ENCODE peak calls at places on chromosomes 2 and 18, in seven cellular contexts. H is GM23338, V is HCT116, L is neural progenitor cell, D is hepatocyte, N is MM.1S, I is PC-3. Z is an unnamed sample.

GRCh38 chr2:223093436-223093839 is 41.4 kb downstream of the KCNE4 start:
- DNase-seq in L (no peak), I (peak; percentile 21), V (no peak), N (no peak), D (no peak), H (no peak), Z (peak; percentile 81)

GRCh38 chr2:152542995-152543481 is 174.2 kb downstream of the PRPF40A start:
- DNase-seq in H (peak; percentile 54), D (peak; percentile 75), V (peak; percentile 41), N (no peak), I (peak; percentile 95), L (peak; percentile 77), Z (peak; percentile 93)

GRCh38 chr2:132876745-132877391 is 206.9 kb upstream of the LYPD1 start:
- DNase-seq in H (no peak), V (no peak), L (no peak), I (peak; percentile 42), D (no peak), N (no peak), Z (no peak)

GRCh38 chr2:151030663-151031230 is 230.9 kb downstream of the RBM43 start:
- DNase-seq in D (no peak), I (no peak), H (peak; percentile 54), L (no peak), V (no peak), N (no peak), Z (no peak)

GRCh38 chr18:71998547-71998946 is 545.6 kb downstream of the CBLN2 start:
- DNase-seq in V (no peak), L (no peak), I (no peak), D (peak; percentile 42), H (no peak), N (no peak), Z (no peak)

GRCh38 chr2:170461875-170462274 is 253.3 kb upstream of the SP5 start:
- DNase-seq in N (no peak), L (peak; percentile 20), I (no peak), D (no peak), H (peak; percentile 52), V (no peak), Z (no peak)

GRCh38 chr2:209091026-209091425 is 332.8 kb upstream of the MAP2 start:
- DNase-seq in D (no peak), I (no peak), L (no peak), H (no peak), N (no peak), V (no peak), Z (no peak)

GRCh38 chr2:19478441-19478840 is 120.0 kb upstream of the OSR1 start:
- DNase-seq in N (no peak), D (no peak), L (no peak), I (peak; percentile 52), V (no peak), H (no peak), Z (peak; percentile 31)

GRCh38 chr2:169069341-169069740 is at the start of gene DHRS9:
- DNase-seq in D (peak; percentile 50), N (no peak), L (no peak), I (peak; percentile 97), V (peak; percentile 79), H (no peak), Z (peak; percentile 74)

GRCh38 chr2:101064868-101065549 is 62.9 kb downstream of the RPL31 start:
- DNase-seq in H (no peak), L (no peak), I (peak; percentile 91), N (no peak), V (peak; percentile 57), D (peak; percentile 20), Z (peak; percentile 83)

GRCh38 chr2:236986524-236987330 is 99.0 kb upstream of the COPS8 start:
- DNase-seq in H (no peak), L (no peak), V (no peak), D (no peak), I (peak; percentile 27), N (no peak), Z (no peak)

GRCh38 chr2:56770490-56770889 is 586.7 kb downstream of the CCDC85A start:
- DNase-seq in L (no peak), I (peak; percentile 40), V (no peak), N (no peak), D (no peak), H (no peak), Z (peak; percentile 64)

GRCh38 chr2:31251851-31252250 is 17.9 kb downstream of the EHD3 start:
- DNase-seq in D (no peak), V (no peak), N (no peak), H (no peak), I (no peak), L (no peak), Z (no peak)

GRCh38 chr2:18545384-18545783 is 15.1 kb downstream of the RDH14 start:
- DNase-seq in H (no peak), D (no peak), I (peak; percentile 89), N (no peak), V (no peak), L (no peak), Z (peak; percentile 80)

GRCh38 chr2:121470917-121471316 is 59.8 kb upstream of the RNU4ATAC start:
- DNase-seq in H (no peak), L (no peak), D (no peak), N (no peak), V (no peak), I (no peak), Z (no peak)

DNA sequence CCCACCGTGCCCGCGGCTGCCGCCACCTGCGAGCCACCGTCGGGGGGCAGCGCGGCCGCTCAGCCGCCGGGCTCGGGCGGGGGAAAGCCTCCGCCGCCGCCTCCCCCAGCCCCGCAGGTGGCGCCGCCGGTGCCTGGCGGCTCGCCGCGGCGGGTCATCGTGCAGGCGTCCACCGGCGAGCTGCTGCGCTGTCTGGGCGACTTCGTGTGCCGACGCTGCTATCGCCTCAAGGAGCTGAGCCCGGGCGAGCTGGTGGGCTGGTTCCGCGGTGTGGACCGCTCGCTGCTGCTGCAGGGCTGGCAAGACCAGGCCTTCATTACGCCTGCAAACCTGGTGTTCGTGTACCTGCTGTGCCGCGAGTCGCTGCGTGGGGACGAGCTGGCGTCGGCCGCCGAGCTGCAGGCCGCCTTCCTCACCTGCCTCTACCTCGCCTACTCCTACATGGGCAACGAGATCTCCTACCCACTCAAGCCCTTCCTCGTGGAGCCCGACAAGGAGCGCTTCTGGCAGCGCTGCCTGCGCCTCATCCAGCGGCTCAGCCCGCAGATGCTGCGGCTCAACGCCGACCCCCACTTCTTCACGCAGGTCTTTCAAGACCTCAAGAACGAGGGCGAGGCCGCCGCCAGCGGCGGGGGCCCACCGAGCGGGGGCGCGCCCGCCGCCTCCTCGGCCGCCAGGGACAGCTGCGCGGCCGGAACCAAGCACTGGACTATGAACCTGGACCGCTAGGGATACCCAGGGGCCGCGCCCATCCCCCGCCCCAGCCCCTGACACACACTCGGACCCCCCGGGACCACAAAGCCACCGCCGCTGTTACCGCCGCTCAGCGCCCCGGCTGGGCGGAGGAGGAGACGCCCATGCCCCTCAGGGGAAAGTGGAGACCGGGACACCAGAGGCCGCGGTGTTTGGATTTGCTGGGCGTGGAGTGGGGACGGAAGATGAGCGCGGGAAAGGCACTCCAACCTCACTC is 1.0 kb downstream of the CDK5R2 start:
- DNase-seq in L (peak; percentile 56), H (peak; percentile 27), V (no peak), D (no peak), N (no peak), I (no peak), Z (no peak)
- TF ChIP-seq EZH2 in L (peak; percentile 96), H (peak; percentile 92), V (no peak), D (peak; percentile 90), N (no peak), I (peak; percentile 94), Z (peak; percentile 64)

GRCh38 chr2:2650608-2651375 is 319.7 kb upstream of the MYT1L start:
- DNase-seq in L (no peak), H (no peak), D (no peak), V (no peak), N (no peak), I (no peak), Z (no peak)
- TF ChIP-seq EZH2phosphoT487 in L (no peak), H (no peak), D (no peak), V (no peak), N (no peak), I (no peak), Z (no peak)

DNA sequence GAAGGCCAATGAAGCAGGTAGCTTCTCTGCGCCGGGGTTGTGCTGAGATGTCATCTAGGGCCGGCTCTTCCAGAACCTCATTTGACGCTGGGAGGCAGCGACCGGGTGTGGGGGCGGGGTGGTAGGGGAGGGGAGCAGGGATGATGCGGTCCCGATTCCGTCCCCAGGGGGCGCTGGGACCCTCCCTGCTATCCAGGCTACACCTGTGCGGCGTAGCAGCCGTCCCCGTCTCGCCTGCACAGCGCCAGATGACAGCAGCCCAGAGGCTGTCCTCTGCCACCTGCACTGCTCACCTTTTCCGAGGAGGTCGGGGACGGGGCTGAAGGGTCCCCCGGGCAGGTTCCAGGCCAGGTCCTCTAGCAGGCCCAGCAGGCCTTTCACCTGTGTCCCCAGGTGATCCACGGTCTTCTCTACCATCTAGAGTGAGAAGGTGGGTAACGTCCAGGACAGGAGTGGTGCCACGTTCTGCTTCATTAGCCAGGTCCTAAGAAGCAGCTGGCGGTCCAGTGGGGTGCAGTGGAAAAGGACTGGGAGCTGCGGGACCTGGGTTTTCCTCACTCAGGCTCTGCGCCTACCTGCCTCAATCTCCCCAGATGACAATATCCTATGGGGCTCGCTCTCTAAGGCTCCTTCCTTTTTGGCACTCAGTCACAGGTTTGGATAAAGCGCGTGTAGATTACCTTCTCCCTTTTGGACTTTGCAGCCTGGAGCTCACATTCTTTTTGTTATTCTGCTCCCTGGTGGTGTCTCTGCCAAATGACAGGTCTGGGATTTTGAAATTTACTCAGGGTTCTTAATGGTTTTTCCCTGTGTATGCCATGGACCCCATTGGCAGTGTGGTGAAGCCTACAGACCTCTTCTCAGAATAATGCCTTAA is 56.0 kb upstream of the RAB6C start:
- DNase-seq in N (peak; percentile 50), L (peak; percentile 84), V (peak; percentile 35), I (peak; percentile 68), H (peak; percentile 90), D (peak; percentile 67), Z (peak; percentile 65)
- TF ChIP-seq EZH2 in N (no peak), L (no peak), V (no peak), I (no peak), H (no peak), D (no peak), Z (no peak)

GRCh38 chr2:172162739-172163336 is 60.1 kb upstream of the DLX2 start:
- DNase-seq in I (no peak), V (no peak), D (no peak), L (no peak), N (no peak), H (no peak), Z (no peak)
- TF ChIP-seq EZH2phosphoT487 in I (no peak), V (no peak), D (no peak), L (no peak), N (no peak), H (no peak), Z (no peak)

DNA sequence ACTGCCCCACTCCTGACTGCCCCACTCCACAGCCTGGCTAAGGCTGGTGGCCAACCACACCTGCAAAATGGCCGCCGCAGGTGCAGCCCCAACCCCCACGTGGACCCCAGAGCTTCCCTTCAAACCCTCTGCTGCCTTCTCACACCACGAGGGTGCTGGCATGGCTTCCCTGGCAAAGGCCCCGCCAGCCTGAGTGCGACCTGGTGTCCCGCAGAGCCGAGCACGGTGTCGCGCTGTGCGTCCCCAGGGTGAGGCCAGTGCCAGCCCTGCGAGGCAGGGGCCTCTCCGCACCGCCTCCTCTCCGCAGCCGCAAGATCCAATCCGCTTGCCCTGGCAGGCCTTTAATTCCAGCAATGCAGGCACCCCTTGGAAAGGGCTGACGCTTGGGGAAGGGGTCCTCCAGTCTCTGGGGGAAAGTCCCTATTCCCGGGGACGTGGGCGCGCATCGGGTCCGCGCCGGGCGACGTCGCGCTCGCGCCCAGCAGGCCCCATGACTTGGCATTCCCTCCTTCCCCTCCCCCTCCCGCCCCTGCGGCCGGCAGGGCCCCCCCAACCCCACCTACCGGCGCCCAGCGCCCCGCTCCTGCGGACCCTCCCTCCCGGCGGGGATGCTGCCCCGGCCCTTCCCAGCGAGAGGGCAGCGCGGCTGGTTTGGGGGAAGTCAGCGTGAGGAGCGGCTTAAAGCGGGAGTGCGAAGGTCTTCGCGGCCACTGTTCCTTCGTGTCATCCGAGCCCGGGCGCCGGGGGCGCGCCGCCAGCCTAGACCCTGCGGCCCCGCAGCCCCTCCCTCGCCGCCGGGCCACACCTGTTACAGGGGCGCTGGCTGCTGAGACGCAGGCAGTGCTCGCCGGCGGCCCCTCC is 1.2 kb downstream of the KIF1A start:
- DNase-seq in D (peak; percentile 38), L (peak; percentile 79), I (no peak), H (peak; percentile 74), N (no peak), V (no peak), Z (no peak)
- TF ChIP-seq EZH2 in D (peak; percentile 56), L (peak; percentile 60), I (no peak), H (no peak), N (no peak), V (no peak), Z (no peak)